ENCODE peak calls at places on chromosomes 11 and 22, in seven cellular contexts. One of them, this sample, is unnamed. For H3K27me3, the result is how much of the 10 kb centered on the place peaks cover.

GRCh38 chr11:17750013-17750816 is 15.6 kb downstream of the KCNC1 start:
- DNase-seq in stomach: no peak
- DNase-seq in aorta: no peak
- DNase-seq in GM23338: no peak
- DNase-seq in neural progenitor cell: no peak
- DNase-seq in GM23248: no peak
- DNase-seq in pancreas: no peak
- DNase-seq in this sample: peak

GRCh38 chr22:49036513-49036912 is 791.2 kb downstream of the BRD1 start:
- DNase-seq in stomach: no peak
- DNase-seq in GM23248: no peak
- DNase-seq in pancreas: no peak
- DNase-seq in neural progenitor cell: no peak
- DNase-seq in GM23338: no peak
- DNase-seq in aorta: no peak
- DNase-seq in this sample: no peak

GRCh38 chr11:59181746-59182456 is 10.0 kb downstream of the DTX4 start:
- DNase-seq in neural progenitor cell: no peak
- DNase-seq in GM23248: no peak
- DNase-seq in pancreas: no peak
- DNase-seq in stomach: no peak
- DNase-seq in aorta: no peak
- DNase-seq in GM23338: no peak
- DNase-seq in this sample: no peak

GRCh38 chr11:82937554-82937953 is 36.0 kb downstream of the DDIAS start:
- DNase-seq in stomach: no peak
- DNase-seq in pancreas: no peak
- DNase-seq in aorta: no peak
- DNase-seq in GM23248: no peak
- DNase-seq in GM23338: no peak
- DNase-seq in neural progenitor cell: no peak
- DNase-seq in this sample: no peak

GRCh38 chr11:125457814-125458343 is 38.2 kb downstream of the FEZ1 start:
- DNase-seq in GM23248: peak
- DNase-seq in GM23338: peak
- DNase-seq in aorta: peak
- DNase-seq in stomach: no peak
- DNase-seq in neural progenitor cell: no peak
- DNase-seq in pancreas: no peak
- DNase-seq in this sample: no peak

GRCh38 chr22:44665115-44665514 is 36.9 kb upstream of the PRR5 start:
- DNase-seq in pancreas: no peak
- DNase-seq in GM23338: peak
- DNase-seq in neural progenitor cell: peak
- DNase-seq in GM23248: no peak
- DNase-seq in aorta: peak
- DNase-seq in stomach: no peak
- DNase-seq in this sample: no peak

GRCh38 chr22:17637490-17638181 is 921 bp upstream of the BCL2L13 start:
- DNase-seq in GM23248: no peak
- DNase-seq in stomach: no peak
- DNase-seq in aorta: no peak
- DNase-seq in GM23338: peak
- DNase-seq in pancreas: no peak
- DNase-seq in neural progenitor cell: no peak
- DNase-seq in this sample: no peak

GRCh38 chr11:21464601-21465193 is 728.2 kb upstream of the ANO5 start:
- DNase-seq in stomach: no peak
- DNase-seq in GM23248: no peak
- DNase-seq in aorta: no peak
- DNase-seq in GM23338: no peak
- DNase-seq in pancreas: no peak
- DNase-seq in neural progenitor cell: no peak
- DNase-seq in this sample: no peak

GRCh38 chr11:29272019-29272654 is 744.7 kb downstream of the KCNA4 start:
- DNase-seq in GM23248: peak
- DNase-seq in aorta: no peak
- DNase-seq in neural progenitor cell: no peak
- DNase-seq in GM23338: peak
- DNase-seq in stomach: no peak
- DNase-seq in pancreas: no peak
- DNase-seq in this sample: peak

GRCh38 chr11:80872116-80872728 is 1431.4 kb upstream of the TENM4 start:
- DNase-seq in GM23248: no peak
- DNase-seq in stomach: no peak
- DNase-seq in neural progenitor cell: no peak
- DNase-seq in aorta: no peak
- DNase-seq in pancreas: no peak
- DNase-seq in GM23338: no peak
- DNase-seq in this sample: no peak

GRCh38 chr11:120034176-120034575 is 103.7 kb downstream of the TRIM29 start:
- DNase-seq in aorta: no peak
- DNase-seq in GM23248: no peak
- DNase-seq in neural progenitor cell: no peak
- DNase-seq in GM23338: no peak
- DNase-seq in pancreas: no peak
- DNase-seq in stomach: no peak
- DNase-seq in this sample: no peak

DNA sequence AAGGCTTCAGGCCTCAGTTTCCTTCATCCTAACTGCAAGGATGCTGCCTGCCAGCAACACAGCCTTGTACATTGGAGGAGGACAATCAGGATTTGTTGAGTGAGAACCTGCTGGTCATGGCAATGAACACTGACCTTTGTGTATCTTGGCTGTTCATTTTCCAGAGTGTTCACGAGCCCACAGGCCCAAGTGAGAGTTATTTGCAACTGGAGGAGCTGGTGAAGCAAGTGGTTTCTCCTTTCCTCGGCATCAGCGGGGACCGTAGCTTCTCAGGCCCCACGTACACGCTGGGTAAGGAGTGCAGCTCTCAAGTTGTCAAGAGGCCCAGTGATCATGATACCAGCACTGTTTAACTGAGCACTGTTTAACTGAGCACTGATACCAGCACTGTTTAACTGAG is 59.0 kb downstream of the TRAF6 start:
- DNase-seq in GM23248: no peak
- DNase-seq in stomach: no peak
- DNase-seq in pancreas: no peak
- DNase-seq in neural progenitor cell: no peak
- DNase-seq in aorta: no peak
- DNase-seq in GM23338: no peak
- DNase-seq in this sample: no peak
- H3K27me3 ChIP-seq in GM23248: under half
- H3K27me3 ChIP-seq in stomach: under half
- H3K27me3 ChIP-seq in pancreas: under half
- H3K27me3 ChIP-seq in neural progenitor cell: under half
- H3K27me3 ChIP-seq in aorta: under half
- H3K27me3 ChIP-seq in GM23338: under half
- H3K27me3 ChIP-seq in this sample: under half

DNA sequence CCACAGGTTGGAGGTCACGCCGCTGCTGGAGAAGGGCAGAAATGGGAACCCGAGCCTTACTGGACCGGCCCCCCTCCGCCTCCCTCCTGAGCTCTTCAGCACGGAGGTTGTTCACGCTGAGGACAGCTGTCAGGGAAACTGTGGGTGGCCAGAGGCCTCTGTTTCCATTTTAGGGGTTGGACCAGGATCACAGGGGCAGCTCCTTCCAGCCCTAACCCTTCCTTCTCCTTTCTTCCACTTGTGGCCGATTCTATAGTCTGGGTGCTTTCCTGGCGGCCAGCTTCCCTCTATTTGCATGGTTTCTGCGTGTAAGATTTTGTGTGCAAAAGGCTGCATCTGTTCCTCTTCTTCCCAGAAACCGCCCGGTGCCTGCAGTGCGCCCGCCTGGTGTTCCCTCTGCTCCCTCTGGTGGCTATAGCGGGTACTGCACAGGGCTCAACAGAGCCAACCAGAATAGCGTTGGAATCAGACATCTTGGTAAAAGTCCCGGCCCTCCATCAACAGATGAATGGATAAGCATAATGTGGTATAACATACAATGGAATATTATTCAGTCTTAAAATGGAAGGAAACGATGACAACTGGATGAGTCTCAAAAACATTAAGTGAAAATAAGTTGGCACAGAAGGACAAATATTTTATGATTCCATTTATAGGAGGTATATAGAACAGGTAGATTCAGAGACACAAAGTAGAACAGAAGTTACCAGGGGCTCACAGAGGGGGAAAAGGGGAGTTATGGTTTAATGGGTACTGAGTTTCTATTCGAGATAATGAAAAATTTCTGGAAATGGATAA is 8.4 kb upstream of the SLC22A8 start:
- DNase-seq in GM23338: peak
- DNase-seq in stomach: peak
- DNase-seq in neural progenitor cell: peak
- DNase-seq in aorta: peak
- DNase-seq in GM23248: peak
- DNase-seq in pancreas: peak
- DNase-seq in this sample: peak
- H3K4me3 ChIP-seq in GM23338: no peak
- H3K4me3 ChIP-seq in stomach: no peak
- H3K4me3 ChIP-seq in neural progenitor cell: no peak
- H3K4me3 ChIP-seq in aorta: no peak
- H3K4me3 ChIP-seq in GM23248: no peak
- H3K4me3 ChIP-seq in pancreas: no peak
- H3K4me3 ChIP-seq in this sample: no peak

DNA sequence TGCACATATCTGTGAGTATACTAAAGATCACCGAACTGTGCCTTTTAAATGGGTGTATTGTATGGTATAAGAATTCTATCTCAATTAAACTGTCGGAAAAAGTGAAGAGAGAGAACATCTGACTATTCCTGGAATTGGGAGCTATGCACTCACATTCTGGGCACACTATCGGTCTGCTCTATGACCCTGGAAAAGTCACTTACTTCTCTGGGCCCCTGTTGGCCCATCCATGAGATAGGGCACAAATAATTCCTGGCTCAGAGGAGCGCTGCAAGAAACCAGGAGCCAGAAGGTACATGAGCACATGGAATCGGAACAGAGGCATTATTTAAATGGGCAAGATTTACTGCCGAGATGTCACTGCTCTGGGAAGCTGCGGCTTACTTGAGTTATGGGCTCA is 142.7 kb downstream of the DSCAML1 start:
- DNase-seq in neural progenitor cell: no peak
- DNase-seq in GM23248: no peak
- DNase-seq in pancreas: no peak
- DNase-seq in aorta: no peak
- DNase-seq in GM23338: no peak
- DNase-seq in stomach: no peak
- DNase-seq in this sample: no peak
- H3K27me3 ChIP-seq in neural progenitor cell: under half
- H3K27me3 ChIP-seq in GM23248: under half
- H3K27me3 ChIP-seq in pancreas: under half
- H3K27me3 ChIP-seq in aorta: under half
- H3K27me3 ChIP-seq in GM23338: under half
- H3K27me3 ChIP-seq in stomach: under half
- H3K27me3 ChIP-seq in this sample: under half

GRCh38 chr11:65456418-65456817 is 33.8 kb downstream of the NEAT1 start:
- DNase-seq in stomach: no peak
- DNase-seq in aorta: no peak
- DNase-seq in neural progenitor cell: no peak
- DNase-seq in pancreas: no peak
- DNase-seq in GM23248: peak
- DNase-seq in GM23338: no peak
- DNase-seq in this sample: no peak
- H3K4me3 ChIP-seq in stomach: no peak
- H3K4me3 ChIP-seq in aorta: no peak
- H3K4me3 ChIP-seq in neural progenitor cell: no peak
- H3K4me3 ChIP-seq in pancreas: no peak
- H3K4me3 ChIP-seq in GM23248: peak
- H3K4me3 ChIP-seq in GM23338: no peak
- H3K4me3 ChIP-seq in this sample: no peak

GRCh38 chr11:2144549-2145220 is 5.5 kb upstream of the IGF2 start:
- DNase-seq in GM23248: no peak
- DNase-seq in aorta: no peak
- DNase-seq in stomach: no peak
- DNase-seq in neural progenitor cell: no peak
- DNase-seq in pancreas: peak
- DNase-seq in GM23338: no peak
- DNase-seq in this sample: no peak

GRCh38 chr11:2143652-2144548 is 4.7 kb upstream of the IGF2 start:
- DNase-seq in pancreas: no peak
- DNase-seq in GM23248: no peak
- DNase-seq in stomach: no peak
- DNase-seq in neural progenitor cell: peak
- DNase-seq in GM23338: peak
- DNase-seq in aorta: no peak
- DNase-seq in this sample: no peak

GRCh38 chr11:2140411-2141400 is 1.5 kb upstream of the IGF2 start:
- DNase-seq in GM23248: no peak
- DNase-seq in stomach: no peak
- DNase-seq in GM23338: peak
- DNase-seq in neural progenitor cell: peak
- DNase-seq in pancreas: peak
- DNase-seq in aorta: no peak
- DNase-seq in this sample: no peak

GRCh38 chr11:2142300-2142759 is 3.1 kb upstream of the IGF2 start:
- DNase-seq in pancreas: no peak
- DNase-seq in GM23248: peak
- DNase-seq in aorta: no peak
- DNase-seq in stomach: no peak
- DNase-seq in GM23338: no peak
- DNase-seq in neural progenitor cell: no peak
- DNase-seq in this sample: no peak

GRCh38 chr11:2142762-2143202 is 3.6 kb upstream of the IGF2 start:
- DNase-seq in stomach: no peak
- DNase-seq in GM23338: no peak
- DNase-seq in neural progenitor cell: no peak
- DNase-seq in pancreas: no peak
- DNase-seq in aorta: no peak
- DNase-seq in GM23248: peak
- DNase-seq in this sample: no peak
- H3K27me3 ChIP-seq in stomach: half or more
- H3K27me3 ChIP-seq in GM23338: half or more
- H3K27me3 ChIP-seq in neural progenitor cell: half or more
- H3K27me3 ChIP-seq in pancreas: under half
- H3K27me3 ChIP-seq in aorta: under half
- H3K27me3 ChIP-seq in GM23248: half or more
- H3K27me3 ChIP-seq in this sample: under half

GRCh38 chr11:32435947-32436750 is 810 bp upstream of the WT1 start:
- DNase-seq in aorta: no peak
- DNase-seq in pancreas: no peak
- DNase-seq in GM23338: peak
- DNase-seq in stomach: no peak
- DNase-seq in GM23248: no peak
- DNase-seq in neural progenitor cell: peak
- DNase-seq in this sample: no peak
- H3K4me3 ChIP-seq in aorta: no peak
- H3K4me3 ChIP-seq in pancreas: no peak
- H3K4me3 ChIP-seq in GM23338: peak
- H3K4me3 ChIP-seq in stomach: peak
- H3K4me3 ChIP-seq in GM23248: no peak
- H3K4me3 ChIP-seq in neural progenitor cell: peak
- H3K4me3 ChIP-seq in this sample: peak

GRCh38 chr11:1729692-1730011 is 20.7 kb downstream of the IFITM10 start:
- DNase-seq in GM23248: peak
- DNase-seq in stomach: no peak
- DNase-seq in pancreas: no peak
- DNase-seq in neural progenitor cell: no peak
- DNase-seq in aorta: no peak
- DNase-seq in GM23338: no peak
- DNase-seq in this sample: no peak
- H3K27me3 ChIP-seq in GM23248: under half
- H3K27me3 ChIP-seq in stomach: half or more
- H3K27me3 ChIP-seq in pancreas: under half
- H3K27me3 ChIP-seq in neural progenitor cell: half or more
- H3K27me3 ChIP-seq in aorta: under half
- H3K27me3 ChIP-seq in GM23338: under half
- H3K27me3 ChIP-seq in this sample: under half